ENCODE peak calls at places on chromosomes 13 and 19, in five cellular contexts. O is uterus, U is thoracic aorta, A is small intestine, Q is colonic mucosa. B is an unnamed sample.

GRCh38 chr13:30976041-30976440 is 43.6 kb downstream of the TEX26 start:
- DNase-seq in O (no peak), A (no peak), Q (no peak), U (no peak), B (no peak)

GRCh38 chr19:4913996-4914735 is 4.9 kb downstream of the UHRF1 start:
- DNase-seq in O (no peak), Q (no peak), A (peak; percentile 13), U (no peak), B (no peak)

GRCh38 chr19:33622505-33622808 is 704 bp downstream of the CHST8 start:
- DNase-seq in U (no peak), O (no peak), Q (no peak), A (no peak), B (no peak)

GRCh38 chr13:113672002-113672651 is 5.1 kb downstream of the GRK1 start:
- DNase-seq in U (no peak), A (no peak), Q (no peak), O (no peak), B (no peak)

GRCh38 chr13:23558675-23559536 is 11.3 kb upstream of the TNFRSF19 start:
- DNase-seq in A (no peak), O (peak; percentile 62), Q (no peak), U (no peak), B (no peak)

GRCh38 chr13:94351292-94352000 is 128.0 kb downstream of the DCT start:
- DNase-seq in A (no peak), Q (no peak), O (no peak), U (no peak), B (no peak)

GRCh38 chr19:3034845-3035541 is 5.9 kb upstream of the TLE2 start:
- DNase-seq in U (no peak), Q (no peak), O (peak; percentile 59), A (peak; percentile 48), B (no peak)

GRCh38 chr13:51643882-51644281 is 59.6 kb downstream of the WDFY2 start:
- DNase-seq in Q (no peak), A (no peak), O (no peak), U (no peak), B (no peak)

GRCh38 chr19:4639531-4640246 is 373 bp downstream of the TNFAIP8L1 start:
- DNase-seq in Q (peak; percentile 55), O (peak; percentile 53), U (no peak), A (peak; percentile 52), B (peak; percentile 84)

GRCh38 chr19:5137571-5138124 is 168.7 kb downstream of the KDM4B start:
- DNase-seq in A (no peak), U (no peak), Q (no peak), O (no peak), B (no peak)

GRCh38 chr13:92833071-92833470 is 393.5 kb upstream of the GPC6 start:
- DNase-seq in A (no peak), U (no peak), O (no peak), Q (no peak), B (no peak)

GRCh38 chr19:38329651-38330050 is 6.0 kb upstream of the CATSPERG start:
- DNase-seq in U (no peak), Q (no peak), O (no peak), A (no peak), B (no peak)

GRCh38 chr19:41810301-41810700 is 13.9 kb downstream of the CEACAM3 start:
- DNase-seq in O (no peak), A (no peak), Q (no peak), U (no peak), B (no peak)
- H3K9me3 ChIP-seq in O (no peaks in the 10 kb centered on the region), A (no peaks in the 10 kb centered on the region), Q (no peaks in the 10 kb centered on the region), U (no peaks in the 10 kb centered on the region), B (no peaks in the 10 kb centered on the region)

GRCh38 chr19:27851543-27852060 is 1361.3 kb downstream of the UQCRFS1 start:
- DNase-seq in O (no peak), A (no peak), U (no peak), Q (no peak), B (no peak)

GRCh38 chr19:27844261-27844660 is 1368.7 kb downstream of the UQCRFS1 start:
- DNase-seq in O (no peak), Q (no peak), A (no peak), U (no peak), B (no peak)

GRCh38 chr19:27851002-27851481 is 1361.9 kb downstream of the UQCRFS1 start:
- DNase-seq in Q (no peak), U (no peak), A (no peak), O (no peak), B (no peak)

GRCh38 chr19:27843861-27844260 is 1369.1 kb downstream of the UQCRFS1 start:
- DNase-seq in O (no peak), Q (no peak), U (no peak), A (no peak), B (no peak)

DNA sequence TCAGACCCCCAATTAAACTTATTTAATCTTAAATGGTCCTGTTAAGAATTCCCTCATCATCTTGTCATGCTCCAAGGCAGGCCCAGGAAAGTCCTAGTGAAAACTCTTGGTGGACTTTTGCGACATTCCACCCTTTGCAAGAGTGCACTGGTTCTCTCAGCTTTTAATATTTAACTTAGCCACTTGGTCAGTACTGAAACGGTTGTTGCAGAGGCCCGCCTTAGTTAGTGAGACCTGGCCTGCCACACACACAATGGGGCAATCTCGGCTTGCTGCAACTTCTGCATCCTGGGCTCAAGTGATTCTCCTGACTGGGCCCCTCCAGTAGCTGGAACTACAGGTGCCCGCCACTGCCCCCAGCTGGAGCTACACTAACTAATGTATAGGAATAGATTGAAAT is 1366.0 kb downstream of the UQCRFS1 start:
- DNase-seq in U (no peak), A (no peak), Q (no peak), O (no peak), B (no peak)
- H3K9me3 ChIP-seq in U (peaks cover 22% of the 10 kb centered on the region), A (peaks cover 11% of the 10 kb centered on the region), Q (no peaks in the 10 kb centered on the region), O (no peaks in the 10 kb centered on the region), B (no peaks in the 10 kb centered on the region)

DNA sequence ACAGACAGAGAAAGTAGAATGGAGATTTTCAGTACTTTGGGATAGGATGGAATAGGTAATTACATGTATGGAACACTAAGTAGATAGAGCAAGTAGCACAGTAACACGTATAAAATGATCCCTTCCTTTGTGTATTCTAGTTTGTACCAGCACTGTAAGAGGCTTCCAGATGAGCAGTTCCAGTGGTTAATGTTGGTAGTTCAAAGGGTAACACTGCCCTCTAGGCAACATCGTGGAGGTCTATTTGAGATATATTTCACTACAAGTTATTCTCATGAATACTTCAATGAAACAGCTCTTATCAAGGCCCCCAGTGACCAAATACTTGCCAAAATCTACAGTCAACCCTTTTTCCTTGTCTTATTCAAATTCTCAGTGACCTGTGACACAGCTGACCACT is 13.5 kb upstream of the ZNF563 start:
- DNase-seq in U (no peak), O (no peak), Q (no peak), A (peak; percentile 24), B (no peak)
- H3K9me3 ChIP-seq in U (peaks cover 67% of the 10 kb centered on the region), O (peaks cover 35% of the 10 kb centered on the region), Q (no peaks in the 10 kb centered on the region), A (peaks cover 2% of the 10 kb centered on the region), B (no peaks in the 10 kb centered on the region)

GRCh38 chr19:15722956-15723355 is 4.9 kb upstream of the OR10H2 start:
- DNase-seq in Q (no peak), A (no peak), O (no peak), U (no peak), B (no peak)
- H3K9me3 ChIP-seq in Q (no peaks in the 10 kb centered on the region), A (no peaks in the 10 kb centered on the region), O (no peaks in the 10 kb centered on the region), U (no peaks in the 10 kb centered on the region), B (no peaks in the 10 kb centered on the region)

DNA sequence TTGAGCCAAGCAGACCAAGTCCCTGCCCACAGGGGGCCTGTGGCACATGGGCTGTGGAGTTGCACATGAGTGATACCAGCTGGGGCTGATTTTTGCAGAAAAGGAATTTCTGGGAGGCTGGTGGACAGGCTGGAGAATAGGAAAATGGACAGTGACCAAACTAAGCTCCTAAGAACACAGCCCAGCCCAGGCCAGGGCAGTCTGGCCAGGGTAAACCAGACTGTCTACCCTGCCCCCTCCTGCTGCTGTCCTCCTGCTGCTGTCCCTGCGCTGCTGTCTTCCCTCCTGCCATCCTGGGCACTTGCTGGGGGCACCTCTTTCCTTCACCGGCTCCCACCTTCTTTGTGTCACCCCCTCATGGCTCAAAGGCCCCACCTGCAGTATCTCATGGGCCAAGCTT is 219.2 kb downstream of the ZIC5 start:
- DNase-seq in U (no peak), A (no peak), O (no peak), Q (no peak), B (no peak)
- H3K9me3 ChIP-seq in U (no peaks in the 10 kb centered on the region), A (no peaks in the 10 kb centered on the region), O (no peaks in the 10 kb centered on the region), Q (no peaks in the 10 kb centered on the region), B (no peaks in the 10 kb centered on the region)

GRCh38 chr13:22107549-22107948 is 436.7 kb downstream of the FGF9 start:
- DNase-seq in O (no peak), U (no peak), Q (peak; percentile 47), A (no peak), B (peak; percentile 33)

GRCh38 chr13:22103046-22103445 is 432.2 kb downstream of the FGF9 start:
- DNase-seq in A (peak; percentile 10), O (no peak), Q (no peak), U (no peak), B (no peak)

GRCh38 chr13:22106058-22106457 is 435.2 kb downstream of the FGF9 start:
- DNase-seq in O (no peak), U (no peak), Q (no peak), A (no peak), B (no peak)

GRCh38 chr13:22103628-22104027 is 432.8 kb downstream of the FGF9 start:
- DNase-seq in O (no peak), A (no peak), Q (no peak), U (no peak), B (no peak)

GRCh38 chr13:22102237-22102636 is 431.4 kb downstream of the FGF9 start:
- DNase-seq in U (no peak), O (no peak), Q (no peak), A (no peak), B (no peak)
- H3K9me3 ChIP-seq in U (no peaks in the 10 kb centered on the region), O (no peaks in the 10 kb centered on the region), Q (no peaks in the 10 kb centered on the region), A (no peaks in the 10 kb centered on the region), B (no peaks in the 10 kb centered on the region)